ENCODE peak calls at places on chromosomes 4 and X, in six cellular contexts. P, I, V, R, Y and M are unnamed samples.

GRCh38 chr4:5165419-5166369 is 114.4 kb downstream of the STK32B start:
- DNase-seq in P (no peak), I (no peak), V (no peak), R (no peak), Y (no peak), M (no peak)

GRCh38 chr4:134624365-134624764 is 422.8 kb upstream of the PABPC4L start:
- DNase-seq in P (no peak), I (no peak), V (no peak), R (no peak), Y (no peak), M (no peak)

GRCh38 chr4:54764501-54764900 is 106.7 kb downstream of the KIT start:
- DNase-seq in P (no peak), I (no peak), V (no peak), R (no peak), Y (no peak), M (no peak)

GRCh38 chr4:124486423-124486822 is 226.1 kb downstream of the ANKRD50 start:
- DNase-seq in P (no peak), I (no peak), V (no peak), R (no peak), Y (no peak), M (no peak)

GRCh38 chr4:122749704-122750454 is 17.4 kb downstream of the BBS12 start:
- DNase-seq in P (no peak), I (no peak), V (no peak), R (no peak), Y (no peak), M (no peak)

GRCh38 chr4:52037730-52038108 is 380 bp downstream of the SGCB start:
- DNase-seq in P (peak), I (peak), V (no peak), R (no peak), Y (peak), M (no peak)

GRCh38 chr4:20440170-20440569 is 188.5 kb downstream of the SLIT2 start:
- DNase-seq in P (no peak), I (no peak), V (no peak), R (no peak), Y (no peak), M (no peak)

GRCh38 chr4:151329217-151330007 is 4.0 kb upstream of the SH3D19 start:
- DNase-seq in P (no peak), I (no peak), V (no peak), R (no peak), Y (no peak), M (no peak)

GRCh38 chr4:98151145-98151929 is 8.1 kb upstream of the STPG2 start:
- DNase-seq in P (no peak), I (no peak), V (no peak), R (no peak), Y (no peak), M (no peak)

GRCh38 chrX:42443267-42443666 is 334.7 kb downstream of the PPP1R2C start:
- DNase-seq in P (no peak), I (no peak), V (no peak), R (no peak), Y (no peak), M (no peak)

GRCh38 chr4:36317731-36318130 is 36.3 kb downstream of the DTHD1 start:
- DNase-seq in P (no peak), I (no peak), V (no peak), R (no peak), Y (no peak), M (no peak)

GRCh38 chr4:158133551-158133950 is 39.3 kb downstream of the GASK1B start:
- DNase-seq in P (no peak), I (no peak), V (no peak), R (no peak), Y (no peak), M (no peak)

GRCh38 chrX:12702509-12703091 is 88.6 kb upstream of the PRPS2 start:
- DNase-seq in P (peak), I (no peak), V (no peak), R (no peak), Y (no peak), M (no peak)

GRCh38 chr4:173448103-173448502 is 49.2 kb upstream of the SCRG1 start:
- DNase-seq in P (peak), I (peak), V (no peak), R (no peak), Y (peak), M (no peak)

GRCh38 chr4:23697722-23698121 is 192.1 kb downstream of the PPARGC1A start:
- DNase-seq in P (no peak), I (no peak), V (no peak), R (no peak), Y (no peak), M (no peak)

GRCh38 chrX:1537031-1537715 is at the start of gene P2RY8:
- DNase-seq in P (no peak), I (peak), V (peak), R (peak), Y (peak), M (peak)

GRCh38 chr4:39719804-39720580 is 22.1 kb downstream of the UBE2K start:
- DNase-seq in P (no peak), I (no peak), V (no peak), R (no peak), Y (no peak), M (no peak)

GRCh38 chr4:174080361-174080760 is 203.1 kb downstream of the FBXO8 start:
- DNase-seq in P (no peak), I (no peak), V (no peak), R (no peak), Y (no peak), M (no peak)

GRCh38 chr4:16169491-16169890 is 56.8 kb downstream of the TAPT1 start:
- DNase-seq in P (no peak), I (no peak), V (no peak), R (no peak), Y (no peak), M (no peak)

GRCh38 chr4:5708171-5708828 is at the start of gene EVC2:
- DNase-seq in P (no peak), I (peak), V (peak), R (no peak), Y (peak), M (no peak)

GRCh38 chr4:48340276-48340904 is 939 bp upstream of the SLAIN2 start:
- DNase-seq in P (no peak), I (no peak), V (no peak), R (no peak), Y (no peak), M (peak)

GRCh38 chr4:151674804-151675290 is 86.0 kb downstream of the GATB start:
- DNase-seq in P (no peak), I (no peak), V (no peak), R (no peak), Y (peak), M (no peak)

GRCh38 chrX:10755477-10756334 is 135.3 kb upstream of the MID1 start:
- DNase-seq in P (no peak), I (no peak), V (no peak), R (no peak), Y (no peak), M (no peak)

GRCh38 chrX:84240848-84241565 is 53.0 kb upstream of the RPS6KA6 start:
- DNase-seq in P (no peak), I (no peak), V (no peak), R (no peak), Y (no peak), M (no peak)

GRCh38 chr4:6302869-6303268 is 33.2 kb downstream of the WFS1 start:
- DNase-seq in P (no peak), I (no peak), V (no peak), R (no peak), Y (no peak), M (no peak)

GRCh38 chr4:78784255-78784654 is 8.1 kb downstream of the BMP2K start:
- DNase-seq in P (no peak), I (no peak), V (no peak), R (no peak), Y (no peak), M (no peak)

GRCh38 chrX:111444881-111445280 is 32.9 kb upstream of the DCX start:
- DNase-seq in P (no peak), I (no peak), V (no peak), R (no peak), Y (no peak), M (no peak)

GRCh38 chr4:2291705-2292651 is 30.1 kb upstream of the MXD4 start:
- DNase-seq in P (no peak), I (no peak), V (no peak), R (no peak), Y (peak), M (no peak)

GRCh38 chr4:113759696-113760093 is 1.8 kb downstream of the CAMK2D start:
- DNase-seq in P (peak), I (no peak), V (no peak), R (no peak), Y (no peak), M (no peak)

GRCh38 chr4:139740531-139741041 is 75.0 kb downstream of the MGST2 start:
- DNase-seq in P (peak), I (peak), V (no peak), R (no peak), Y (peak), M (no peak)

GRCh38 chr4:168386002-168386401 is 67.5 kb upstream of the DDX60 start:
- DNase-seq in P (no peak), I (no peak), V (no peak), R (no peak), Y (no peak), M (no peak)

GRCh38 chr4:163816494-163816893 is 322.0 kb downstream of the TMA16 start:
- DNase-seq in P (no peak), I (no peak), V (no peak), R (no peak), Y (no peak), M (no peak)